ENCODE peak calls at places on chromosomes 12 and 14, in nine cellular contexts. Y is left ventricle myocardium inferior; R is AG04450; A is HCT116; G is CD4-positive, CD25-positive, alpha-beta regulatory T cell; I is sigmoid colon; V is body of pancreas; T is GM23248; Q is aorta. O is an unnamed sample.

GRCh38 chr12:68591716-68592437 is 18.8 kb upstream of the RAP1B start:
- DNase-seq in Y (no peak), R (no peak), A (no peak), G (peak; percentile 76), I (no peak), V (no peak), T (no peak), Q (no peak), O (no peak)

GRCh38 chr12:88111074-88111652 is 30.7 kb downstream of the CEP290 start:
- DNase-seq in Y (no peak), R (no peak), A (peak; percentile 38), G (peak; percentile 57), I (no peak), V (no peak), T (peak; percentile 72), Q (no peak), O (no peak)

GRCh38 chr12:110684322-110684836 is 4.5 kb downstream of the HVCN1 start:
- DNase-seq in Y (no peak), R (peak; percentile 42), A (no peak), G (no peak), I (peak; percentile 27), V (no peak), T (no peak), Q (no peak), O (no peak)

GRCh38 chr12:124385219-124385969 is 90.5 kb downstream of the RFLNA start:
- DNase-seq in Y (no peak), R (peak; percentile 61), A (no peak), G (no peak), I (no peak), V (no peak), T (peak; percentile 92), Q (no peak), O (no peak)

GRCh38 chr12:97288526-97288925 is 174.1 kb upstream of the RMST start:
- DNase-seq in Y (no peak), R (no peak), A (no peak), G (no peak), I (no peak), V (no peak), T (no peak), Q (no peak), O (no peak)

GRCh38 chr14:104111301-104112112 is 26.0 kb downstream of the ASPG start:
- DNase-seq in Y (peak; percentile 11), R (no peak), A (no peak), G (no peak), I (no peak), V (peak; percentile 3), T (no peak), Q (peak; percentile 69), O (no peak)

GRCh38 chr14:59267046-59267445 is 78.6 kb downstream of the DAAM1 start:
- DNase-seq in Y (no peak), R (no peak), A (no peak), G (peak; percentile 33), I (no peak), V (no peak), T (no peak), Q (no peak), O (no peak)

GRCh38 chr12:113867258-113867657 is 98.9 kb downstream of the RBM19 start:
- DNase-seq in Y (no peak), R (no peak), A (no peak), G (no peak), I (no peak), V (peak; percentile 21), T (peak; percentile 42), Q (no peak), O (no peak)

GRCh38 chr12:79618848-79619404 is 71.8 kb downstream of the PAWR start:
- DNase-seq in Y (no peak), R (no peak), A (no peak), G (no peak), I (no peak), V (no peak), T (peak; percentile 87), Q (no peak), O (no peak)

GRCh38 chr12:82964446-82964845 is 277.7 kb downstream of the TMTC2 start:
- DNase-seq in Y (no peak), R (no peak), A (no peak), G (no peak), I (no peak), V (no peak), T (no peak), Q (no peak), O (no peak)

GRCh38 chr14:56694609-56695008 is 115.0 kb downstream of the TMEM260 start:
- DNase-seq in Y (no peak), R (no peak), A (no peak), G (no peak), I (no peak), V (no peak), T (no peak), Q (no peak), O (no peak)

GRCh38 chr14:56195727-56196126 is 77.5 kb downstream of the PELI2 start:
- DNase-seq in Y (no peak), R (no peak), A (no peak), G (peak; percentile 84), I (no peak), V (peak; percentile 65), T (peak; percentile 14), Q (no peak), O (no peak)

GRCh38 chr14:78448483-78449094 is 278.4 kb downstream of the NRXN3 start:
- DNase-seq in Y (no peak), R (no peak), A (peak; percentile 15), G (peak; percentile 44), I (no peak), V (peak; percentile 69), T (peak; percentile 42), Q (no peak), O (no peak)

GRCh38 chr14:58882577-58883018 is 244.8 kb downstream of the DACT1 start:
- DNase-seq in Y (no peak), R (no peak), A (no peak), G (no peak), I (no peak), V (no peak), T (peak; percentile 78), Q (no peak), O (no peak)

GRCh38 chr14:68622856-68623255 is 170.0 kb downstream of the ZFP36L1 start:
- DNase-seq in Y (no peak), R (no peak), A (no peak), G (peak; percentile 21), I (no peak), V (no peak), T (no peak), Q (no peak), O (no peak)

GRCh38 chr12:27531916-27532315 is 7.9 kb downstream of the PPFIBP1 start:
- DNase-seq in Y (no peak), R (no peak), A (no peak), G (no peak), I (no peak), V (peak; percentile 49), T (peak; percentile 35), Q (no peak), O (no peak)

GRCh38 chr14:101194356-101195308 is 291.1 kb upstream of the RTL1 start:
- DNase-seq in Y (no peak), R (no peak), A (no peak), G (no peak), I (peak; percentile 55), V (peak; percentile 19), T (no peak), Q (no peak), O (no peak)

GRCh38 chr12:89484470-89484869 is 40.1 kb downstream of the GALNT4 start:
- DNase-seq in Y (no peak), R (no peak), A (no peak), G (no peak), I (no peak), V (no peak), T (no peak), Q (no peak), O (no peak)

GRCh38 chr14:104982548-104983230 is 2.9 kb upstream of the CLBA1 start:
- DNase-seq in Y (no peak), R (no peak), A (no peak), G (no peak), I (peak; percentile 61), V (no peak), T (no peak), Q (peak; percentile 61), O (no peak)

DNA sequence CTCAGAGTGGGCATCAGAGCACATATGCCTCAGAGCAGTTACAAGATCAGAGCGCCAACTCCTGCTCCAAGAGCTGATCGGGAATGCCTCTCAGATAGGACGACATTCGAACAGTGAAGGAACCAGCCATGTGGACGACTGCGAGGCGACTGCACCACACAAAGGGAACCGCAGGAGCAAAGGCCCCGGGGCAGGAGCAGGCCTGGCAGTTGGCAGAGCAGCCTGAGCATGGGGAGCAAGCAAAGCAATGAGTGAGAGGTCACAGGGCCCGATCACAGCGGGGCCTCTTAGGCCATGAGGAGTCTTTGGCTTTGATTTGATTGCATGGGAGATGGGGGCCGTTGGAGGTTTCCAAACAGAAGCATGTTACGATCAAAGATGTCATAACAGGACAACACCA is 90.3 kb downstream of the LGMN start:
- DNase-seq in Y (no peak), R (no peak), A (no peak), G (no peak), I (no peak), V (no peak), T (no peak), Q (no peak), O (no peak)
- H3K27ac ChIP-seq in Y (peak overlapping the region; percentile 75), R (no peak overlapping the region), A (no peak overlapping the region), G (peak overlapping the region; percentile 49), I (peak overlapping the region; percentile 99), V (no peak overlapping the region), T (no peak overlapping the region), Q (no peak overlapping the region), O (peak overlapping the region; percentile 59)

GRCh38 chr12:34363050-34363673 is 340.9 kb downstream of the ALG10 start:
- DNase-seq in Y (no peak), R (no peak), A (no peak), G (no peak), I (no peak), V (no peak), T (no peak), Q (no peak), O (no peak)
- H3K9me3 ChIP-seq in Y (peaks cover 73% of the 10 kb centered on the region), R (peaks cover 100% of the 10 kb centered on the region), A (no peaks in the 10 kb centered on the region), G (no peaks in the 10 kb centered on the region), I (peaks cover 22% of the 10 kb centered on the region), V (no peaks in the 10 kb centered on the region), T (no peaks in the 10 kb centered on the region), Q (no peaks in the 10 kb centered on the region), O (peaks cover 41% of the 10 kb centered on the region)

DNA sequence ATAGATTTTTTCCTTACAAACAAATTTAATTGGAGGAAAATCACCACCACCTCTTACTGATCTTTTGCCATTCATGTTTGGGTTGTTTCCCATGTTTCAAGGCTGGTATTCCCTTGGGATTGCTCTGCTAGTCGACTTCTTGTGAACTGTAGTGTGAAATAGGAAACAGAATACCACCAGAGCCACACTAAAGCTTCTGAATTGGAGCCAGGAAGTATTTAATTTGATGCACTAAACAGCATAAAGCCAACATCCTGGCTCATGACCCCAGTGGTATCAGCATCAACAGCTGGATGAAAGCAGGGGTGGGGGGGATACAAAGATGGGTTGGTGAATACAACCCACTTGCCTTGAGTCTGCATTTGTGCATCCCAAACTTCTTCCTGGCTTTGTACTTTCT is 127.5 kb downstream of the TBC1D30 start:
- DNase-seq in Y (no peak), R (no peak), A (no peak), G (no peak), I (no peak), V (no peak), T (no peak), Q (no peak), O (no peak)
- H3K27me3 ChIP-seq in Y (peaks cover 5% of the 10 kb centered on the region), R (peaks cover 23% of the 10 kb centered on the region), A (no peaks in the 10 kb centered on the region), G (peaks cover 10% of the 10 kb centered on the region), I (no peaks in the 10 kb centered on the region), V (no peaks in the 10 kb centered on the region), T (peaks cover 8% of the 10 kb centered on the region), Q (no peaks in the 10 kb centered on the region), O (peaks cover 30% of the 10 kb centered on the region)

DNA sequence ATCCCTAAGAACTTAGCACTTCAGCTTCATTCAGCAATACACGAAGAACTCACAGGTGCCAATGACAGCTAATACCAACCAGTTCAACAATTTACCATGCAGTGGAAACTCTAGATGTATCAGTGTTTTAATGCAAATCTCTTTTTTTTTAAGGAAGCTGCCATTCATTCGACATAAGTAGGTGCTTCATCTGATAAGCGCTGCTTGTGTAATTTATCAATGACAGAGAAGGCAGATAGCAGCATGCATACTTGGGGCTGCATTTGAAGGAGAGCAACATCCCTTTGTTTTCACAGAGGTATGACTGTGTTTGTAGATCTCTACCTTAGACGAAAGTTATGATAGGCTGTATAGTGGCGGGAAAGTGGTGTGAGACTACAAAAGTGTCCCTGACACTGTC is 977.1 kb downstream of the AACS start:
- DNase-seq in Y (no peak), R (no peak), A (no peak), G (no peak), I (no peak), V (no peak), T (no peak), Q (no peak), O (no peak)
- H3K27ac ChIP-seq in Y (no peak overlapping the region), R (no peak overlapping the region), A (no peak overlapping the region), G (no peak overlapping the region), I (no peak overlapping the region), V (no peak overlapping the region), T (no peak overlapping the region), Q (no peak overlapping the region), O (no peak overlapping the region)

O was measured in CD4-positive, alpha-beta T cell.